ENCODE peak calls at places on chromosomes 11 and 22, in seven cellular contexts. V is adipocyte, X is colonic mucosa, R is H9, W is H1, J is fibroblast of lung, O is GM23338. P is an unnamed sample.

GRCh38 chr11:64385953-64386704 is 27.2 kb downstream of the RPS6KA4 start:
- DNase-seq in V (no peak), X (no peak), R (no peak), W (no peak), J (no peak), O (no peak), P (peak; percentile 68)

GRCh38 chr11:4704054-4704789 is at the start of gene MMP26:
- DNase-seq in V (no peak), X (no peak), R (peak; percentile 39), W (no peak), J (no peak), O (peak; percentile 69), P (no peak)

GRCh38 chr11:118917488-118918127 is 8.1 kb downstream of the BCL9L start:
- DNase-seq in V (peak; percentile 96), X (peak; percentile 84), R (no peak), W (no peak), J (peak; percentile 95), O (no peak), P (peak; percentile 65)

GRCh38 chr22:24505337-24505736 is 10.2 kb downstream of the UPB1 start:
- DNase-seq in V (no peak), X (no peak), R (no peak), W (no peak), J (no peak), O (no peak), P (no peak)

GRCh38 chr11:129225190-129225589 is 33.1 kb upstream of the ARHGAP32 start:
- DNase-seq in V (no peak), X (no peak), R (no peak), W (no peak), J (peak; percentile 57), O (no peak), P (no peak)

GRCh38 chr22:26550498-26551033 is 38.3 kb upstream of the TFIP11 start:
- DNase-seq in V (peak; percentile 47), X (no peak), R (no peak), W (no peak), J (peak; percentile 93), O (peak; percentile 36), P (no peak)

GRCh38 chr11:73949912-73950311 is 914 bp upstream of the DNAJB13 start:
- DNase-seq in V (no peak), X (no peak), R (no peak), W (no peak), J (no peak), O (no peak), P (no peak)

GRCh38 chr11:30345644-30346043 is 22.7 kb downstream of the ARL14EP start:
- DNase-seq in V (no peak), X (no peak), R (no peak), W (no peak), J (no peak), O (no peak), P (no peak)

GRCh38 chr11:84812351-84813083 is 814.6 kb downstream of the DLG2 start:
- DNase-seq in V (peak; percentile 69), X (no peak), R (no peak), W (no peak), J (peak; percentile 8), O (no peak), P (no peak)

GRCh38 chr22:32904044-32904443 is 102.5 kb downstream of the TIMP3 start:
- DNase-seq in V (peak; percentile 52), X (peak; percentile 45), R (peak; percentile 55), W (no peak), J (peak; percentile 36), O (peak; percentile 83), P (no peak)

GRCh38 chr11:111855506-111855905 is 15.9 kb downstream of the ALG9 start:
- DNase-seq in V (no peak), X (no peak), R (no peak), W (no peak), J (no peak), O (no peak), P (no peak)

GRCh38 chr11:19890308-19890707 is 177.7 kb downstream of the NAV2 start:
- DNase-seq in V (peak; percentile 68), X (no peak), R (no peak), W (no peak), J (peak; percentile 70), O (no peak), P (no peak)

GRCh38 chr11:114617157-114618124 is 21.9 kb upstream of the NXPE4 start:
- DNase-seq in V (no peak), X (peak; percentile 6), R (no peak), W (no peak), J (no peak), O (no peak), P (no peak)

GRCh38 chr22:28268176-28268575 is 349.1 kb upstream of the PITPNB start:
- DNase-seq in V (peak; percentile 30), X (no peak), R (no peak), W (no peak), J (no peak), O (no peak), P (peak; percentile 27)

GRCh38 chr22:20434264-20434751 is 3.3 kb downstream of the SCARF2 start:
- DNase-seq in V (no peak), X (no peak), R (no peak), W (no peak), J (no peak), O (no peak), P (no peak)
- H3K27me3 ChIP-seq in V (no peaks in the 10 kb centered on the region), X (peaks cover 85% of the 10 kb centered on the region), R (peaks cover 10% of the 10 kb centered on the region), W (peaks cover 75% of the 10 kb centered on the region), J (no peaks in the 10 kb centered on the region), O (peaks cover 96% of the 10 kb centered on the region), P (no peaks in the 10 kb centered on the region)

GRCh38 chr11:69703711-69704507 is at the start of gene FGF19:
- DNase-seq in V (peak; percentile 41), X (no peak), R (peak; percentile 85), W (no peak), J (no peak), O (peak; percentile 87), P (no peak)
- H3K27me3 ChIP-seq in V (peaks cover 66% of the 10 kb centered on the region), X (peaks cover 43% of the 10 kb centered on the region), R (peaks cover 2% of the 10 kb centered on the region), W (peaks cover 8% of the 10 kb centered on the region), J (peaks cover 38% of the 10 kb centered on the region), O (peaks cover 21% of the 10 kb centered on the region), P (peaks cover 69% of the 10 kb centered on the region)

DNA sequence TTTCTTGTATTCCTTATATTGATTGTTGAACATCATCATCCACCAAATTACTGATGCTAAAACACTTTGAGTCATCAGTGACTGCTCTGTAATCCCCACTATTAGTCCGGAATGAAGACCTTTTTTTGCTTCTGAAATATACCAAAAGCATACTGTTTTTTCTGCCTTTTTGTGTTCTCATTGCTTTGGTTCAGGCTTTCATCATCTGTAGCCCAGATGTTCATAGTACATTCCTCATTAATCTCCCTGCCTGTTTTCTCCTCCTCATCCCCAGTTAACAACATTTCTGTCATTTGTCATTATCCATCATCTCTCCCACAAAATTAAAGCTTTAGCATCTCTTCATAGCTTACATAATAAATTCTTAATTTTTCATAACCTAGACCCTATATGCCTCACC is 9.2 kb downstream of the CEP57 start:
- DNase-seq in V (no peak), X (no peak), R (no peak), W (no peak), J (no peak), O (no peak), P (no peak)
- H3K27me3 ChIP-seq in V (no peaks in the 10 kb centered on the region), X (no peaks in the 10 kb centered on the region), R (no peaks in the 10 kb centered on the region), W (no peaks in the 10 kb centered on the region), J (no peaks in the 10 kb centered on the region), O (no peaks in the 10 kb centered on the region), P (no peaks in the 10 kb centered on the region)

DNA sequence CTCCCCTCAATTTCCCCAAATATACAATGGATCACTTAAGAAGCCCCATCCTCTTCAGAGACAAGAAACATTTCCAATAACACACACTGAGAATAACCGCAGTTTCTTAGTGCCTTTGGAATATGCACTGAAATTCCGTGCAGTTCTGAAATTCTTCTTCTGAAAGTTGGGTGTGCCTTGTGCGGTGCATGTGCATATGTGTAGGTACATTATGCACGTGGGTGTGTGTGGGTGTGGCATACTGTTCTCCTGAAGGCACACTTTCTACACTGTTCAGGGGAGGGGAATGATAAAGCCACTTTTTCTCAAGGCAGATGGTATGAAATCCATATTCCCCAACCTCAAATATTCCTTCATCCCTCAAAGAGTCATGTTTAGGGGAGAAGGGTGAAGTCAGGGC is 1.7 kb downstream of the EXPH5 start:
- DNase-seq in V (no peak), X (peak; percentile 78), R (no peak), W (no peak), J (no peak), O (no peak), P (no peak)
- H3K27me3 ChIP-seq in V (peaks cover 34% of the 10 kb centered on the region), X (no peaks in the 10 kb centered on the region), R (peaks cover 6% of the 10 kb centered on the region), W (peaks cover 3% of the 10 kb centered on the region), J (no peaks in the 10 kb centered on the region), O (peaks cover 16% of the 10 kb centered on the region), P (no peaks in the 10 kb centered on the region)

DNA sequence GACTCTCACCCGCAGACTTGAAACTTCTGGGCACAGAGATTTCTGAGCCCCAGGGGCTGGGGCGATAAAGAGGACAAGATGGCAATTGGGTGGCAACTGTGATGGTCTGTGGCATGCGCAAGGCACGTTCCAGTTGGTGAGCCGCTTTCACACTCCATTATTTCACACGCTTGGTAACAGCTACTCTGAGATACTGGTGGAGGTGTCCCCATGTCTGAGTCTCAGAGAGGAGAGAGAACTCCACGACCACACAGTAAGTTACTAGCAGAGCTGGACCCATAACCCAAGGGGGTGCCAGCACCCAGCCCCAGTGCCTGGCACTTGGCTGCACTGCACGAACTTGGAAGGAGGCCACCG is 6.0 kb upstream of the KCNJ4 start:
- DNase-seq in V (no peak), X (no peak), R (no peak), W (no peak), J (no peak), O (no peak), P (no peak)
- H3K27me3 ChIP-seq in V (peaks cover 55% of the 10 kb centered on the region), X (peaks cover 37% of the 10 kb centered on the region), R (peaks cover 6% of the 10 kb centered on the region), W (peaks cover 32% of the 10 kb centered on the region), J (peaks cover 40% of the 10 kb centered on the region), O (peaks cover 78% of the 10 kb centered on the region), P (peaks cover under 1% of the 10 kb centered on the region)

GRCh38 chr11:16403851-16404250 is 47.5 kb upstream of the SOX6 start:
- DNase-seq in V (no peak), X (no peak), R (no peak), W (no peak), J (no peak), O (no peak), P (no peak)

GRCh38 chr11:16402654-16403447 is 46.5 kb upstream of the SOX6 start:
- DNase-seq in V (no peak), X (no peak), R (peak; percentile 28), W (peak; percentile 46), J (no peak), O (peak; percentile 82), P (no peak)

GRCh38 chr11:16406226-16406625 is 49.9 kb upstream of the SOX6 start:
- DNase-seq in V (no peak), X (no peak), R (no peak), W (no peak), J (peak; percentile 4), O (no peak), P (no peak)

GRCh38 chr11:16404781-16405180 is 48.4 kb upstream of the SOX6 start:
- DNase-seq in V (no peak), X (no peak), R (no peak), W (no peak), J (no peak), O (no peak), P (no peak)

DNA sequence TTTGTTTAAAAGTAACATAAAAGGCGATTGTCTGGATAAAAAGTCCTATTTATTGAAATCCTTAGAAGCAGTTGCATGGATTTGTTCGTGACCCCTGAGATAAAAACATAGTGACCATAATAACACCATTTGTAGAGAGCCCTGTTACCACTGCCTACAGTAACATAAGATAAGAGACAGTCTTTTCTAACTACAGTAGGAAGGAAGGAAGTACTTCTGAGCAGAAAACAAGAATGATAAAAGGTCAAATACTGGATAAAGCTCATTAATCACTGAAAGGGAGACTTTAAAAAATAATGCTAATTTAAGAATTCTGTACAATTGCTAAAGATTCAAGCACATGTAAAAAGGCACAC is 47.1 kb upstream of the SOX6 start:
- DNase-seq in V (no peak), X (no peak), R (no peak), W (no peak), J (no peak), O (no peak), P (no peak)
- H3K27me3 ChIP-seq in V (no peaks in the 10 kb centered on the region), X (no peaks in the 10 kb centered on the region), R (peaks cover 51% of the 10 kb centered on the region), W (peaks cover 62% of the 10 kb centered on the region), J (no peaks in the 10 kb centered on the region), O (peaks cover 100% of the 10 kb centered on the region), P (no peaks in the 10 kb centered on the region)

P was measured in breast epithelium.